ENCODE peak calls at places on chromosome 1, in seven cellular contexts. C is SJCRH30, U is stomach, K is transverse colon, W is tibial artery, H is Peyer's patch, Z is ovary. B is an unnamed sample. For H3K9me3 and H3K27me3, the result is how much of the 10 kb centered on the place peaks cover.

GRCh38 chr1:61450454-61451213 is 274.3 kb downstream of the TM2D1 start:
- DNase-seq in C (no peak), U (no peak), K (peak), W (no peak), H (no peak), Z (no peak), B (no peak)

GRCh38 chr1:225942574-225942973 is 1.6 kb upstream of the LEFTY2 start:
- DNase-seq in C (no peak), U (no peak), K (peak), W (no peak), H (no peak), Z (no peak), B (no peak)

GRCh38 chr1:55007626-55008025 is 8.9 kb downstream of the BSND start:
- DNase-seq in C (no peak), U (no peak), K (no peak), W (no peak), H (no peak), Z (no peak), B (no peak)

GRCh38 chr1:26717066-26717465 is 21.3 kb downstream of the ARID1A start:
- DNase-seq in C (no peak), U (no peak), K (no peak), W (no peak), H (no peak), Z (no peak), B (no peak)

GRCh38 chr1:20405051-20405754 is 80.8 kb downstream of the CAMK2N1 start:
- DNase-seq in C (no peak), U (no peak), K (no peak), W (no peak), H (no peak), Z (no peak), B (no peak)

GRCh38 chr1:202291961-202292712 is 49.6 kb downstream of the UBE2T start:
- DNase-seq in C (peak), U (no peak), K (no peak), W (no peak), H (no peak), Z (no peak), B (no peak)

GRCh38 chr1:91684599-91685196 is 184.0 kb downstream of the CDC7 start:
- DNase-seq in C (peak), U (no peak), K (no peak), W (no peak), H (no peak), Z (no peak), B (no peak)

GRCh38 chr1:186240436-186240835 is 134.6 kb downstream of the TPR start:
- DNase-seq in C (no peak), U (no peak), K (no peak), W (no peak), H (no peak), Z (no peak), B (no peak)

GRCh38 chr1:7856345-7856744 is 3.5 kb upstream of the UTS2 start:
- DNase-seq in C (no peak), U (no peak), K (no peak), W (no peak), H (no peak), Z (no peak), B (no peak)

GRCh38 chr1:203545032-203545816 is 51.3 kb downstream of the OPTC start:
- DNase-seq in C (no peak), U (no peak), K (no peak), W (no peak), H (no peak), Z (no peak), B (no peak)

DNA sequence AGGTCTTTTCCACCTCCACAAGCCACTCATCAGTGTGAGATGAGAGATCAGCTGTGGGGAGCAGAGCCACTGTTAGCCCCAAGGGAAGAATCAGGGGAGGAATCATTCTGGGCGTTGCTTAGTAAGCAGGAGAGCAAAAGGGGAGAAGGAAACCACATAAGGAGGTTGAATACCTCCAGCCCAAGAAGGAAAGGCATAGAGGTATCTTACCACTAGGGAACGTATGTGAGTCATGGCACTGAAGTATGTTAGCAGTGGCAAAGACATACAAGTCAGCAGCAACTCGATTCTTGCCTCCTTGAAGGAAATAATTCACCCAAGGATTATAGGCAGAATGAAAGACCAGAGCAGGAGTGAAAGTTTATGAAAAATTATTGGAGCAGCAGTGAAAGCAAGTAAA is 31.6 kb upstream of the SLC5A9 start:
- DNase-seq in C (no peak), U (no peak), K (no peak), W (no peak), H (no peak), Z (no peak), B (no peak)
- H3K9me3 ChIP-seq in C (under half), U (under half), K (under half), W (under half), H (under half), Z (under half), B (under half)

GRCh38 chr1:22228074-22228473 is 85.2 kb upstream of the WNT4 start:
- DNase-seq in C (no peak), U (no peak), K (no peak), W (no peak), H (no peak), Z (no peak), B (no peak)
- H3K27me3 ChIP-seq in C (under half), U (under half), K (under half), W (under half), H (under half), Z (under half), B (under half)

GRCh38 chr1:179474713-179475112 is 101.0 kb downstream of the NPHS2 start:
- DNase-seq in C (no peak), U (no peak), K (no peak), W (no peak), H (no peak), Z (no peak), B (no peak)
- H3K9me3 ChIP-seq in C (under half), U (half or more), K (under half), W (under half), H (under half), Z (under half), B (under half)

GRCh38 chr1:4656533-4657140 is 2.2 kb downstream of the AJAP1 start:
- DNase-seq in C (no peak), U (no peak), K (no peak), W (no peak), H (no peak), Z (peak), B (no peak)
- H3K27me3 ChIP-seq in C (under half), U (under half), K (half or more), W (under half), H (under half), Z (under half), B (under half)

GRCh38 chr1:56927171-56927570 is 38.6 kb downstream of the C8B start:
- DNase-seq in C (no peak), U (no peak), K (no peak), W (no peak), H (no peak), Z (no peak), B (no peak)

GRCh38 chr1:56922507-56922906 is 43.3 kb downstream of the C8B start:
- DNase-seq in C (no peak), U (no peak), K (no peak), W (no peak), H (no peak), Z (no peak), B (no peak)

GRCh38 chr1:56923207-56923606 is 42.6 kb downstream of the C8B start:
- DNase-seq in C (no peak), U (no peak), K (no peak), W (no peak), H (no peak), Z (no peak), B (no peak)

GRCh38 chr1:56924116-56924515 is 41.7 kb downstream of the C8B start:
- DNase-seq in C (no peak), U (no peak), K (no peak), W (no peak), H (no peak), Z (no peak), B (no peak)

DNA sequence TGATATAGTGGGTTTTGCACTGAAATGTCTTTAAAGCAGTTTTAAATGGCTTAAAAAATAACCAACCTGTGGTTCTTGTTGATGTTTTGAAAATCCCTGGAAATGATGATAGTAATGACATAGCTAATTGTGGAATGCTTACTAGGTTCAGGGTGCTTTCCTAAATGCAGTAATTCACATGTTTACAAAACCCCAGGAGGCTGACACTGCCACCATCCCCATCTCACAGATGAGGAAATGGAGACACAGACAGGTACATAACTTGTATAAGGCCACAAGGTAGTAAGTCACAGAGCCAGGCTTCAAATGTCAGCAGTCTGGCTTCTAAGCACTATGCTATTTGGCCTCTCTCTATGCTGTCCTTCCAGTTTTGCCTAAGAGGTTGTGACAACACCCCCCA is 40.6 kb downstream of the C8B start:
- DNase-seq in C (no peak), U (no peak), K (no peak), W (no peak), H (no peak), Z (no peak), B (no peak)
- H3K9me3 ChIP-seq in C (under half), U (under half), K (under half), W (under half), H (under half), Z (under half), B (under half)

DNA sequence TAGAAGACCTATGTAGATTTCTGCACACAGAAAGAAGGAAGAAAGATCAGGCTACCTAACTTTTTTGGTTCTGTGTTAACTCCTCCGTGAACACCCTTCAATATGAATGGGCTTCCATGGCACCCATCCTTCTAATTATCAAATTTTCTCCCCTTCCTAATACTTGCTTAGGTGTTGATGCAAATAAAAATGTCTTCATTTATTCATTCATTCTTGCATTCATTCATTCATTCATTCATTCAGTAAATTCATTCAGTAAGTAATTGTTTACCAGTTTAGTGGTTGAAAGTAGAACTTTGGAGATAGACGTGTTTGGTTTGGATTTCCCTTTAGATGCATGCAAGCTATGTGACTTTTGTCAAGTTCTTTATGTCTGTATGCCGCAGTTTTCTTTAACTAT is 4.6 kb downstream of the CHI3L2 start:
- DNase-seq in C (no peak), U (no peak), K (no peak), W (no peak), H (no peak), Z (no peak), B (no peak)
- H3K27me3 ChIP-seq in C (under half), U (under half), K (under half), W (under half), H (under half), Z (under half), B (under half)

GRCh38 chr1:2886631-2887030 is 85.1 kb upstream of the TTC34 start:
- DNase-seq in C (no peak), U (no peak), K (no peak), W (no peak), H (no peak), Z (no peak), B (no peak)
- H3K9me3 ChIP-seq in C (under half), U (under half), K (under half), W (under half), H (under half), Z (under half), B (under half)

GRCh38 chr1:18144921-18145699 is 37.5 kb downstream of the IGSF21 start:
- DNase-seq in C (no peak), U (no peak), K (peak), W (no peak), H (no peak), Z (no peak), B (no peak)

GRCh38 chr1:18142471-18142870 is 34.9 kb downstream of the IGSF21 start:
- DNase-seq in C (no peak), U (no peak), K (no peak), W (no peak), H (no peak), Z (no peak), B (no peak)

GRCh38 chr1:18144062-18144461 is 36.5 kb downstream of the IGSF21 start:
- DNase-seq in C (no peak), U (no peak), K (no peak), W (no peak), H (no peak), Z (no peak), B (no peak)

GRCh38 chr1:18141661-18142060 is 34.1 kb downstream of the IGSF21 start:
- DNase-seq in C (no peak), U (no peak), K (no peak), W (no peak), H (no peak), Z (no peak), B (no peak)

GRCh38 chr1:18142969-18143368 is 35.4 kb downstream of the IGSF21 start:
- DNase-seq in C (no peak), U (no peak), K (no peak), W (no peak), H (no peak), Z (no peak), B (no peak)
- H3K27me3 ChIP-seq in C (under half), U (under half), K (under half), W (under half), H (under half), Z (under half), B (under half)